ENCODE peak calls at places on chromosomes 3 and 15, in four cellular contexts. D is H54, H is caudate nucleus, W is aorta. J is an unnamed sample.

GRCh38 chr3:73729969-73730440 is 105.3 kb upstream of the PDZRN3 start:
- DNase-seq in D (no peak), W (no peak), H (no peak), J (no peak)

GRCh38 chr3:176785207-176785606 is 412.1 kb downstream of the TBL1XR1 start:
- DNase-seq in H (no peak), D (no peak), W (no peak), J (no peak)

GRCh38 chr3:123064506-123064905 is 2.3 kb upstream of the PDIA5 start:
- DNase-seq in W (no peak), H (no peak), D (no peak), J (no peak)

GRCh38 chr3:182490601-182491485 is 302.5 kb upstream of the ATP11B start:
- DNase-seq in D (peak), H (no peak), W (no peak), J (no peak)

GRCh38 chr3:187314176-187314575 is 22.6 kb upstream of the MASP1 start:
- DNase-seq in H (no peak), D (no peak), W (no peak), J (no peak)

GRCh38 chr3:187713504-187713903 is 11.1 kb upstream of the RTP2 start:
- DNase-seq in H (no peak), D (no peak), W (no peak), J (no peak)

GRCh38 chr3:119301662-119302061 is 7.5 kb downstream of the ARHGAP31 start:
- DNase-seq in H (no peak), D (no peak), W (peak), J (no peak)

GRCh38 chr3:23807161-23808015 is 1.6 kb downstream of the UBE2E1 start:
- DNase-seq in D (no peak), W (no peak), H (no peak), J (no peak)

GRCh38 chr3:55445551-55445950 is 41.6 kb downstream of the WNT5A start:
- DNase-seq in W (no peak), D (no peak), H (no peak), J (no peak)

GRCh38 chr3:133256787-133257483 is 142.9 kb upstream of the BFSP2 start:
- DNase-seq in H (no peak), D (no peak), W (no peak), J (no peak)

GRCh38 chr3:121883507-121883906 is 10.7 kb upstream of the SLC15A2 start:
- DNase-seq in W (no peak), D (no peak), H (no peak), J (no peak)

GRCh38 chr3:177978948-177979347 is 557.3 kb upstream of the KCNMB2 start:
- DNase-seq in W (no peak), H (no peak), D (no peak), J (no peak)

GRCh38 chr15:60966316-60966715 is 262.8 kb downstream of the RORA start:
- DNase-seq in W (no peak), D (no peak), H (no peak), J (no peak)

J was measured in SJSA1.